ENCODE peak calls at places on chromosomes 2 and 18, in nine cellular contexts. One of them, this sample, is unnamed.

GRCh38 chr18:35267161-35267651 is 22.8 kb downstream of the ZSCAN30 start:
- DNase-seq in psoas muscle: peak; percentile 85
- DNase-seq in mucosa of descending colon: peak; percentile 80
- DNase-seq in heart right ventricle: peak; percentile 85
- DNase-seq in adipocyte: no peak
- DNase-seq in PC-9: no peak
- DNase-seq in mammary epithelial cell: no peak
- DNase-seq in CD8-positive, alpha-beta memory T cell: peak; percentile 64
- DNase-seq in tibial artery: peak; percentile 90
- DNase-seq in this sample: peak; percentile 86

GRCh38 chr2:215825709-215826108 is 187.6 kb downstream of the MREG start:
- DNase-seq in mammary epithelial cell: no peak
- DNase-seq in tibial artery: no peak
- DNase-seq in heart right ventricle: no peak
- DNase-seq in psoas muscle: no peak
- DNase-seq in PC-9: no peak
- DNase-seq in CD8-positive, alpha-beta memory T cell: no peak
- DNase-seq in adipocyte: peak; percentile 41
- DNase-seq in mucosa of descending colon: no peak
- DNase-seq in this sample: no peak

GRCh38 chr2:167827352-167828097 is 419.9 kb downstream of the STK39 start:
- DNase-seq in tibial artery: no peak
- DNase-seq in heart right ventricle: no peak
- DNase-seq in PC-9: no peak
- DNase-seq in CD8-positive, alpha-beta memory T cell: no peak
- DNase-seq in adipocyte: no peak
- DNase-seq in mammary epithelial cell: no peak
- DNase-seq in psoas muscle: no peak
- DNase-seq in mucosa of descending colon: no peak
- DNase-seq in this sample: peak; percentile 58

GRCh38 chr18:58943896-58944295 is 79.2 kb downstream of the ZNF532 start:
- DNase-seq in mammary epithelial cell: no peak
- DNase-seq in heart right ventricle: no peak
- DNase-seq in mucosa of descending colon: no peak
- DNase-seq in adipocyte: no peak
- DNase-seq in PC-9: no peak
- DNase-seq in psoas muscle: no peak
- DNase-seq in CD8-positive, alpha-beta memory T cell: no peak
- DNase-seq in tibial artery: no peak
- DNase-seq in this sample: no peak

GRCh38 chr2:3606370-3607124 is 11.6 kb downstream of the COLEC11 start:
- DNase-seq in tibial artery: no peak
- DNase-seq in heart right ventricle: no peak
- DNase-seq in psoas muscle: no peak
- DNase-seq in adipocyte: no peak
- DNase-seq in mucosa of descending colon: peak; percentile 56
- DNase-seq in mammary epithelial cell: no peak
- DNase-seq in CD8-positive, alpha-beta memory T cell: no peak
- DNase-seq in PC-9: no peak
- DNase-seq in this sample: no peak

GRCh38 chr2:174842496-174842895 is 78.2 kb upstream of the CHRNA1 start:
- DNase-seq in mucosa of descending colon: no peak
- DNase-seq in PC-9: no peak
- DNase-seq in psoas muscle: no peak
- DNase-seq in CD8-positive, alpha-beta memory T cell: no peak
- DNase-seq in mammary epithelial cell: no peak
- DNase-seq in heart right ventricle: no peak
- DNase-seq in adipocyte: no peak
- DNase-seq in tibial artery: no peak
- DNase-seq in this sample: no peak

GRCh38 chr2:148021059-148021985 is at the start of gene MBD5:
- DNase-seq in mucosa of descending colon: peak; percentile 67
- DNase-seq in heart right ventricle: no peak
- DNase-seq in tibial artery: no peak
- DNase-seq in PC-9: peak; percentile 37
- DNase-seq in adipocyte: peak; percentile 73
- DNase-seq in CD8-positive, alpha-beta memory T cell: peak; percentile 59
- DNase-seq in psoas muscle: peak; percentile 37
- DNase-seq in mammary epithelial cell: peak; percentile 36
- DNase-seq in this sample: peak; percentile 46

GRCh38 chr2:217098435-217098834 is 238.6 kb upstream of the TNP1 start:
- DNase-seq in tibial artery: no peak
- DNase-seq in mucosa of descending colon: no peak
- DNase-seq in adipocyte: no peak
- DNase-seq in PC-9: no peak
- DNase-seq in psoas muscle: no peak
- DNase-seq in CD8-positive, alpha-beta memory T cell: no peak
- DNase-seq in heart right ventricle: no peak
- DNase-seq in mammary epithelial cell: no peak
- DNase-seq in this sample: no peak

GRCh38 chr2:104120144-104120543 is 733.8 kb upstream of the POU3F3 start:
- DNase-seq in psoas muscle: no peak
- DNase-seq in mammary epithelial cell: no peak
- DNase-seq in CD8-positive, alpha-beta memory T cell: no peak
- DNase-seq in PC-9: no peak
- DNase-seq in mucosa of descending colon: no peak
- DNase-seq in adipocyte: no peak
- DNase-seq in heart right ventricle: no peak
- DNase-seq in tibial artery: no peak
- DNase-seq in this sample: no peak

GRCh38 chr18:32612651-32613050 is 142.0 kb upstream of the GAREM1 start:
- DNase-seq in mammary epithelial cell: no peak
- DNase-seq in heart right ventricle: no peak
- DNase-seq in PC-9: no peak
- DNase-seq in mucosa of descending colon: no peak
- DNase-seq in tibial artery: no peak
- DNase-seq in adipocyte: no peak
- DNase-seq in psoas muscle: no peak
- DNase-seq in CD8-positive, alpha-beta memory T cell: no peak
- DNase-seq in this sample: no peak

GRCh38 chr2:100192825-100193224 is 50.4 kb upstream of the AFF3 start:
- DNase-seq in CD8-positive, alpha-beta memory T cell: no peak
- DNase-seq in mammary epithelial cell: no peak
- DNase-seq in mucosa of descending colon: no peak
- DNase-seq in tibial artery: peak; percentile 79
- DNase-seq in heart right ventricle: peak; percentile 52
- DNase-seq in PC-9: no peak
- DNase-seq in adipocyte: no peak
- DNase-seq in psoas muscle: no peak
- DNase-seq in this sample: no peak

GRCh38 chr18:68314403-68314802 is 400.5 kb downstream of the TMX3 start:
- DNase-seq in tibial artery: no peak
- DNase-seq in mucosa of descending colon: no peak
- DNase-seq in PC-9: no peak
- DNase-seq in CD8-positive, alpha-beta memory T cell: no peak
- DNase-seq in mammary epithelial cell: no peak
- DNase-seq in psoas muscle: no peak
- DNase-seq in heart right ventricle: no peak
- DNase-seq in adipocyte: peak; percentile 59
- DNase-seq in this sample: no peak

GRCh38 chr2:170917219-170917851 is 11.7 kb upstream of the GORASP2 start:
- DNase-seq in adipocyte: no peak
- DNase-seq in mammary epithelial cell: no peak
- DNase-seq in tibial artery: no peak
- DNase-seq in psoas muscle: no peak
- DNase-seq in PC-9: peak; percentile 8
- DNase-seq in CD8-positive, alpha-beta memory T cell: no peak
- DNase-seq in mucosa of descending colon: no peak
- DNase-seq in heart right ventricle: no peak
- DNase-seq in this sample: no peak

GRCh38 chr2:16625201-16625729 is 40.4 kb downstream of the CYRIA start:
- DNase-seq in PC-9: no peak
- DNase-seq in psoas muscle: no peak
- DNase-seq in mammary epithelial cell: no peak
- DNase-seq in mucosa of descending colon: no peak
- DNase-seq in heart right ventricle: peak; percentile 43
- DNase-seq in tibial artery: peak; percentile 73
- DNase-seq in adipocyte: no peak
- DNase-seq in CD8-positive, alpha-beta memory T cell: no peak
- DNase-seq in this sample: no peak

GRCh38 chr2:132670961-132671781 is 1.2 kb upstream of the LYPD1 start:
- DNase-seq in psoas muscle: no peak
- DNase-seq in CD8-positive, alpha-beta memory T cell: no peak
- DNase-seq in tibial artery: no peak
- DNase-seq in mucosa of descending colon: no peak
- DNase-seq in adipocyte: peak; percentile 35
- DNase-seq in PC-9: peak; percentile 33
- DNase-seq in mammary epithelial cell: peak; percentile 80
- DNase-seq in heart right ventricle: no peak
- DNase-seq in this sample: no peak

GRCh38 chr18:21678897-21679296 is 25.7 kb downstream of the ABHD3 start:
- DNase-seq in tibial artery: no peak
- DNase-seq in CD8-positive, alpha-beta memory T cell: no peak
- DNase-seq in mucosa of descending colon: no peak
- DNase-seq in psoas muscle: no peak
- DNase-seq in heart right ventricle: no peak
- DNase-seq in mammary epithelial cell: no peak
- DNase-seq in adipocyte: no peak
- DNase-seq in PC-9: no peak
- DNase-seq in this sample: no peak

GRCh38 chr2:73891276-73891901 is 1.4 kb upstream of the ACTG2 start:
- DNase-seq in mucosa of descending colon: no peak
- DNase-seq in CD8-positive, alpha-beta memory T cell: no peak
- DNase-seq in PC-9: no peak
- DNase-seq in psoas muscle: no peak
- DNase-seq in adipocyte: no peak
- DNase-seq in tibial artery: peak; percentile 42
- DNase-seq in mammary epithelial cell: no peak
- DNase-seq in heart right ventricle: no peak
- DNase-seq in this sample: no peak

GRCh38 chr18:54277899-54278298 is 8.6 kb downstream of the POLI start:
- DNase-seq in mammary epithelial cell: no peak
- DNase-seq in CD8-positive, alpha-beta memory T cell: no peak
- DNase-seq in PC-9: no peak
- DNase-seq in heart right ventricle: no peak
- DNase-seq in adipocyte: no peak
- DNase-seq in mucosa of descending colon: no peak
- DNase-seq in tibial artery: no peak
- DNase-seq in psoas muscle: no peak
- DNase-seq in this sample: no peak
- H3K36me3 ChIP-seq in mammary epithelial cell: peaks cover 5% of the 10 kb centered on the region
- H3K36me3 ChIP-seq in CD8-positive, alpha-beta memory T cell: peaks cover 7% of the 10 kb centered on the region
- H3K36me3 ChIP-seq in PC-9: peaks cover 5% of the 10 kb centered on the region
- H3K36me3 ChIP-seq in heart right ventricle: no peaks in the 10 kb centered on the region
- H3K36me3 ChIP-seq in adipocyte: peaks cover 52% of the 10 kb centered on the region
- H3K36me3 ChIP-seq in mucosa of descending colon: no peaks in the 10 kb centered on the region
- H3K36me3 ChIP-seq in tibial artery: peaks cover 40% of the 10 kb centered on the region
- H3K36me3 ChIP-seq in psoas muscle: peaks cover 78% of the 10 kb centered on the region
- H3K36me3 ChIP-seq in this sample: no peaks in the 10 kb centered on the region

DNA sequence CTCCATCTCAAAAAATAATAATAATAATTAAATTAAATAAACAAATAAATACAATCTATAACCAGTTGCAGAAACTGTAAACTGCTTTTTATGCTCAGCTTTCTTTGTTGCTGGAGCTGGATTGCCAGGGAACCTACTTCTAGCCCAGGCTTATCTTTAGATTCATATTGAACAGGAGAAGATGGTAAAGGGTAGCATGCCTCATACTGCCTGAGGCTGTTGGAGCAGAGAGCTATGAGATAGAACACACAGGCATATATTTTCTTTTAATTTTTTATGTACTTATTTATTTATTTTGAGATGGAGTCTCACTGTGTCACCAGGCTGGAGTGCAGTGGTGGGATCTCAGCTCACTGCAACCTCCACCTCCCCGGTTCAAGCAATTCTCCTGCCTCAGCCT is 28.7 kb upstream of the EML4 start:
- DNase-seq in psoas muscle: no peak
- DNase-seq in PC-9: no peak
- DNase-seq in tibial artery: no peak
- DNase-seq in CD8-positive, alpha-beta memory T cell: no peak
- DNase-seq in heart right ventricle: no peak
- DNase-seq in mammary epithelial cell: no peak
- DNase-seq in mucosa of descending colon: no peak
- DNase-seq in adipocyte: no peak
- DNase-seq in this sample: no peak
- H3K4me1 ChIP-seq in psoas muscle: peaks cover 24% of the 10 kb centered on the region
- H3K4me1 ChIP-seq in PC-9: peaks cover 82% of the 10 kb centered on the region
- H3K4me1 ChIP-seq in tibial artery: peaks cover 31% of the 10 kb centered on the region
- H3K4me1 ChIP-seq in CD8-positive, alpha-beta memory T cell: peaks cover 40% of the 10 kb centered on the region
- H3K4me1 ChIP-seq in heart right ventricle: peaks cover 46% of the 10 kb centered on the region
- H3K4me1 ChIP-seq in mammary epithelial cell: peaks cover 32% of the 10 kb centered on the region
- H3K4me1 ChIP-seq in mucosa of descending colon: peaks cover 17% of the 10 kb centered on the region
- H3K4me1 ChIP-seq in adipocyte: peaks cover 41% of the 10 kb centered on the region
- H3K4me1 ChIP-seq in this sample: peaks cover 20% of the 10 kb centered on the region

GRCh38 chr2:32463110-32463509 is 106.3 kb downstream of the BIRC6 start:
- DNase-seq in adipocyte: no peak
- DNase-seq in mucosa of descending colon: no peak
- DNase-seq in psoas muscle: no peak
- DNase-seq in mammary epithelial cell: no peak
- DNase-seq in tibial artery: no peak
- DNase-seq in CD8-positive, alpha-beta memory T cell: no peak
- DNase-seq in heart right ventricle: no peak
- DNase-seq in PC-9: no peak
- DNase-seq in this sample: no peak

GRCh38 chr2:32464441-32464840 is 107.6 kb downstream of the BIRC6 start:
- DNase-seq in adipocyte: no peak
- DNase-seq in mammary epithelial cell: no peak
- DNase-seq in tibial artery: no peak
- DNase-seq in mucosa of descending colon: no peak
- DNase-seq in psoas muscle: no peak
- DNase-seq in CD8-positive, alpha-beta memory T cell: no peak
- DNase-seq in heart right ventricle: no peak
- DNase-seq in PC-9: no peak
- DNase-seq in this sample: no peak
- H3K36me3 ChIP-seq in adipocyte: peaks cover 65% of the 10 kb centered on the region
- H3K36me3 ChIP-seq in mammary epithelial cell: peaks cover 25% of the 10 kb centered on the region
- H3K36me3 ChIP-seq in tibial artery: peaks cover 51% of the 10 kb centered on the region
- H3K36me3 ChIP-seq in mucosa of descending colon: peaks cover 4% of the 10 kb centered on the region
- H3K36me3 ChIP-seq in psoas muscle: peaks cover 69% of the 10 kb centered on the region
- H3K36me3 ChIP-seq in CD8-positive, alpha-beta memory T cell: peaks cover 14% of the 10 kb centered on the region
- H3K36me3 ChIP-seq in heart right ventricle: no peaks in the 10 kb centered on the region
- H3K36me3 ChIP-seq in PC-9: peaks cover 31% of the 10 kb centered on the region
- H3K36me3 ChIP-seq in this sample: no peaks in the 10 kb centered on the region

GRCh38 chr2:41926614-41927580 is 120.9 kb upstream of the PKDCC start:
- DNase-seq in tibial artery: peak; percentile 85
- DNase-seq in PC-9: no peak
- DNase-seq in mucosa of descending colon: no peak
- DNase-seq in psoas muscle: peak; percentile 63
- DNase-seq in mammary epithelial cell: no peak
- DNase-seq in adipocyte: no peak
- DNase-seq in heart right ventricle: no peak
- DNase-seq in CD8-positive, alpha-beta memory T cell: no peak
- DNase-seq in this sample: no peak

GRCh38 chr2:41923156-41923786 is 124.5 kb upstream of the PKDCC start:
- DNase-seq in mucosa of descending colon: no peak
- DNase-seq in heart right ventricle: no peak
- DNase-seq in CD8-positive, alpha-beta memory T cell: no peak
- DNase-seq in psoas muscle: no peak
- DNase-seq in PC-9: peak; percentile 34
- DNase-seq in tibial artery: no peak
- DNase-seq in adipocyte: no peak
- DNase-seq in mammary epithelial cell: no peak
- DNase-seq in this sample: no peak

GRCh38 chr2:41927581-41928260 is 120.1 kb upstream of the PKDCC start:
- DNase-seq in CD8-positive, alpha-beta memory T cell: no peak
- DNase-seq in mammary epithelial cell: no peak
- DNase-seq in adipocyte: no peak
- DNase-seq in PC-9: no peak
- DNase-seq in heart right ventricle: peak; percentile 32
- DNase-seq in mucosa of descending colon: no peak
- DNase-seq in tibial artery: peak; percentile 73
- DNase-seq in psoas muscle: no peak
- DNase-seq in this sample: no peak

GRCh38 chr2:41924024-41924423 is 123.8 kb upstream of the PKDCC start:
- DNase-seq in CD8-positive, alpha-beta memory T cell: no peak
- DNase-seq in heart right ventricle: no peak
- DNase-seq in psoas muscle: no peak
- DNase-seq in PC-9: no peak
- DNase-seq in adipocyte: no peak
- DNase-seq in mucosa of descending colon: no peak
- DNase-seq in tibial artery: no peak
- DNase-seq in mammary epithelial cell: no peak
- DNase-seq in this sample: no peak

GRCh38 chr2:41925009-41925408 is 122.8 kb upstream of the PKDCC start:
- DNase-seq in CD8-positive, alpha-beta memory T cell: no peak
- DNase-seq in psoas muscle: no peak
- DNase-seq in heart right ventricle: no peak
- DNase-seq in PC-9: no peak
- DNase-seq in adipocyte: no peak
- DNase-seq in tibial artery: no peak
- DNase-seq in mammary epithelial cell: no peak
- DNase-seq in mucosa of descending colon: no peak
- DNase-seq in this sample: no peak
- H3K4me1 ChIP-seq in CD8-positive, alpha-beta memory T cell: no peaks in the 10 kb centered on the region
- H3K4me1 ChIP-seq in psoas muscle: peaks cover 60% of the 10 kb centered on the region
- H3K4me1 ChIP-seq in heart right ventricle: peaks cover 28% of the 10 kb centered on the region
- H3K4me1 ChIP-seq in PC-9: peaks cover 70% of the 10 kb centered on the region
- H3K4me1 ChIP-seq in adipocyte: peaks cover 62% of the 10 kb centered on the region
- H3K4me1 ChIP-seq in tibial artery: peaks cover 17% of the 10 kb centered on the region
- H3K4me1 ChIP-seq in mammary epithelial cell: peaks cover 10% of the 10 kb centered on the region
- H3K4me1 ChIP-seq in mucosa of descending colon: peaks cover 4% of the 10 kb centered on the region
- H3K4me1 ChIP-seq in this sample: peaks cover 5% of the 10 kb centered on the region

This sample was measured in pancreas.